ENCODE peak calls at places on chromosomes 2 and 18, in nine cellular contexts. W is left ventricle myocardium inferior; G is pancreas; R is suprapubic skin; C is CD8-positive, alpha-beta memory T cell; A is PC-3; Q is right atrium auricular region; Z is hepatocyte; V is body of pancreas. P is an unnamed sample.

GRCh38 chr2:35410431-35411061 is 945.0 kb upstream of the CRIM1 start:
- DNase-seq in W (peak; percentile 33), G (peak; percentile 58), R (no peak), C (peak; percentile 25), A (peak; percentile 56), Q (no peak), Z (peak; percentile 78), V (peak; percentile 59), P (peak; percentile 72)

GRCh38 chr2:95021847-95022246 is 3.7 kb upstream of the MAL start:
- DNase-seq in W (no peak), G (no peak), R (no peak), C (no peak), A (no peak), Q (no peak), Z (no peak), V (no peak), P (no peak)

GRCh38 chr18:61765097-61765496 is 127.7 kb downstream of the RNF152 start:
- DNase-seq in W (no peak), G (no peak), R (no peak), C (no peak), A (no peak), Q (no peak), Z (no peak), V (no peak), P (peak; percentile 71)

GRCh38 chr2:65075176-65075575 is 19.0 kb downstream of the CEP68 start:
- DNase-seq in W (no peak), G (no peak), R (no peak), C (no peak), A (no peak), Q (no peak), Z (no peak), V (no peak), P (no peak)

GRCh38 chr2:188295067-188295685 is 3.5 kb downstream of the GULP1 start:
- DNase-seq in W (no peak), G (no peak), R (no peak), C (no peak), A (peak; percentile 33), Q (no peak), Z (no peak), V (no peak), P (no peak)

GRCh38 chr2:30732876-30733275 is 74.4 kb downstream of the CAPN13 start:
- DNase-seq in W (no peak), G (no peak), R (no peak), C (no peak), A (no peak), Q (no peak), Z (no peak), V (no peak), P (no peak)

GRCh38 chr18:45069542-45069941 is 388.9 kb downstream of the SETBP1 start:
- DNase-seq in W (no peak), G (no peak), R (no peak), C (no peak), A (no peak), Q (no peak), Z (no peak), V (no peak), P (no peak)

GRCh38 chr2:177553176-177553909 is 160.8 kb downstream of the AGPS start:
- DNase-seq in W (no peak), G (no peak), R (no peak), C (no peak), A (peak; percentile 20), Q (no peak), Z (peak; percentile 10), V (no peak), P (peak; percentile 27)

GRCh38 chr18:35938158-35938557 is 34.3 kb upstream of the RMP24 start:
- DNase-seq in W (no peak), G (no peak), R (no peak), C (no peak), A (peak; percentile 61), Q (no peak), Z (no peak), V (no peak), P (peak; percentile 31)

GRCh38 chr2:60317029-60317386 is 236.4 kb downstream of the BCL11A start:
- DNase-seq in W (no peak), G (no peak), R (no peak), C (no peak), A (no peak), Q (no peak), Z (no peak), V (no peak), P (no peak)

GRCh38 chr2:229601396-229601795 is 113.0 kb downstream of the DNER start:
- DNase-seq in W (no peak), G (no peak), R (no peak), C (no peak), A (peak; percentile 78), Q (no peak), Z (no peak), V (no peak), P (no peak)

GRCh38 chr2:58099097-58099769 is 52.6 kb downstream of the VRK2 start:
- DNase-seq in W (no peak), G (peak; percentile 25), R (no peak), C (no peak), A (no peak), Q (no peak), Z (no peak), V (no peak), P (no peak)

GRCh38 chr2:12606472-12607000 is 110.2 kb upstream of the TRIB2 start:
- DNase-seq in W (no peak), G (no peak), R (no peak), C (no peak), A (peak; percentile 61), Q (no peak), Z (peak; percentile 27), V (no peak), P (peak; percentile 66)

DNA sequence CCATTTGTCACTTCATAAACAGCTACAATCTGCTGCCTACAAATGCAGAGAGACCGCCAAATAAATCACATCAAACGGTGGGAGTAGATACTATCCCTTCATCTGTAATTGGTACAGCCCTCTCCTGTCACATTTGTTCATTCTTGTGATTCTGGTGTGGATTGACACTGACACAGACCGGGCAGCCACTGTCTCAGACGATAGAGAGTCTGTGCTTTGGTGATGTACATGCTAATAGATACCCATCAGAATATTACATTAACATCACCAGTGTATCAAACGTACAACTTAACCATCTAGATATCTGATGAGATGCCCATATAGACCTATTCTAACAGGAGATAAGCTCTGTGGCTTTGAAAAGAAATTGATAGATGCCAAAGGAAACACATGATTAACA is 419.7 kb upstream of the ZEB2 start:
- DNase-seq in W (no peak), G (no peak), R (no peak), C (no peak), A (no peak), Q (no peak), Z (no peak), V (no peak), P (no peak)
- H3K4me1 ChIP-seq in W (peaks cover 37% of the 10 kb centered on the region), G (peaks cover 7% of the 10 kb centered on the region), R (peaks cover 21% of the 10 kb centered on the region), C (no peaks in the 10 kb centered on the region), A (peaks cover 57% of the 10 kb centered on the region), Q (peaks cover 40% of the 10 kb centered on the region), Z (peaks cover 3% of the 10 kb centered on the region), V (peaks cover 13% of the 10 kb centered on the region), P (peaks cover 6% of the 10 kb centered on the region)

DNA sequence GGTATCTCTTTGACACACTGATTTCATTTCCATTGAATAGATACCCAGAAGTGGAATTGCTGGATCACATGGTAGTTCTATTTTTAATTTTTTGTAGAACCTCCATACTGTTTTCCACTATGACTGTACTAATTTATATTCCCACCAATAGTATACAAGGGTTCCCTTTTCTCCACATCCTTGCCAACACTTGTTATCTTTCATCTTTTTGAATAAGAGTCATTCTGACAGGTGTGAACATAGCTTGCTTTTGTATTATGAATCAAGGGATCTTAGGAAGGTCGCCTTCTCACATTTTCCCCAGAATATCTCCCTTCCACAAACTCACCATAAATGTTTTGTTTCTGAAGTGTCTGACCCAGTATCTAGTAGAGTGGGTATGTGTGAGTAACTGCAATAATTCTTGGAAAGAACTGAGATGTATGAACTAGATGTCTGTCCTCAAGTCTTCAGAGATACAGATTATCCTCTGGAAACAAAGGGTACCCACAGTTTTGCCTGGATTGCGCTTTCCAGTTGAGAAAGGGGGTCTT is 17.1 kb upstream of the SP3 start:
- DNase-seq in W (no peak), G (no peak), R (no peak), C (no peak), A (no peak), Q (no peak), Z (no peak), V (no peak), P (no peak)
- H3K4me1 ChIP-seq in W (peaks cover 52% of the 10 kb centered on the region), G (peaks cover 25% of the 10 kb centered on the region), R (peaks cover 51% of the 10 kb centered on the region), C (no peaks in the 10 kb centered on the region), A (peaks cover 16% of the 10 kb centered on the region), Q (peaks cover 37% of the 10 kb centered on the region), Z (peaks cover 41% of the 10 kb centered on the region), V (peaks cover 31% of the 10 kb centered on the region), P (no peaks in the 10 kb centered on the region)

GRCh38 chr2:69167469-69167822 is 154.5 kb downstream of the ANTXR1 start:
- DNase-seq in W (no peak), G (no peak), R (no peak), C (no peak), A (no peak), Q (no peak), Z (no peak), V (no peak), P (no peak)

GRCh38 chr2:69166465-69166811 is 153.5 kb downstream of the ANTXR1 start:
- DNase-seq in W (no peak), G (no peak), R (no peak), C (no peak), A (no peak), Q (no peak), Z (no peak), V (no peak), P (no peak)

GRCh38 chr2:69165079-69165478 is 152.1 kb downstream of the ANTXR1 start:
- DNase-seq in W (no peak), G (no peak), R (no peak), C (no peak), A (no peak), Q (no peak), Z (no peak), V (no peak), P (no peak)

GRCh38 chr2:69168144-69168813 is 155.3 kb downstream of the ANTXR1 start:
- DNase-seq in W (no peak), G (no peak), R (no peak), C (no peak), A (peak; percentile 10), Q (no peak), Z (no peak), V (no peak), P (no peak)

DNA sequence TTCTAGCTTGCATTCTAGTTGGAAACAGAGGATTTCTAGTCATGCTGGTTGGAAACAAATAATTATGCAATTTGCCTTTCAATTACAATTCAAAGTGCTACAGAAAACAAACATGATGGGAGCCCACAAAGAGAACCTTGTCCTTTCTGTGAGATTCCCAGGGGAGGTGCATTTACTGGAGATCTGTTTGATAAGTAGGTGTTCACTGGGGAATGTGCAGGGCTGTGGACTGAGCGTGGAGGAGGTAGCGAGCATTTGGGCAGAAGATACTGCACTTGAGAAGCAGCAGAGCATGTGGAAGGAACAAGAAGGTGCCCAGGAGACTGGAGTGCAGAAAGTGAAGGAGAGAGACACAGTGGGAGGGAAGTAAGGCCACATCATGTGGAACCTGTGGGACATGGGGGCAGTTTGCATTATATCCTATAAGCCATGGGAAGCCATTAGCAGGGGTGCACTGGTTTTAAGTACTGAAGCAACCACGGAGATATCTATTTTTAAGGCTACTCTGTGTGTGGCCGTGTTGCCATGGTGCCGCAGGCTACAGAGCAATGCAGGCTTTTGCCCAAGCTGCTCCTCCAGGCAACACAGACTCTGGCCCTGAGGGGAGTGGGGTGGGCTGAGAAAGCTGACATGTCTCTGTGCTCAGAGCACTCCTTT is 154.0 kb downstream of the ANTXR1 start:
- DNase-seq in W (no peak), G (no peak), R (no peak), C (no peak), A (no peak), Q (no peak), Z (no peak), V (no peak), P (no peak)
- H3K4me1 ChIP-seq in W (peaks cover 55% of the 10 kb centered on the region), G (no peaks in the 10 kb centered on the region), R (peaks cover 70% of the 10 kb centered on the region), C (no peaks in the 10 kb centered on the region), A (peaks cover 18% of the 10 kb centered on the region), Q (peaks cover 48% of the 10 kb centered on the region), Z (peaks cover 21% of the 10 kb centered on the region), V (no peaks in the 10 kb centered on the region), P (peaks cover 31% of the 10 kb centered on the region)

GRCh38 chr18:76456018-76456750 is 38.9 kb downstream of the ZNF516 start:
- DNase-seq in W (no peak), G (no peak), R (no peak), C (no peak), A (no peak), Q (peak; percentile 28), Z (no peak), V (peak; percentile 9), P (peak; percentile 60)
- H3K4me1 ChIP-seq in W (peaks cover 75% of the 10 kb centered on the region), G (peaks cover 21% of the 10 kb centered on the region), R (peaks cover 38% of the 10 kb centered on the region), C (peaks cover 15% of the 10 kb centered on the region), A (peaks cover 15% of the 10 kb centered on the region), Q (peaks cover 49% of the 10 kb centered on the region), Z (peaks cover 66% of the 10 kb centered on the region), V (peaks cover 57% of the 10 kb centered on the region), P (peaks cover 69% of the 10 kb centered on the region)